ENCODE peak calls at places on chromosomes 5 and 9, in eight cellular contexts. N is sigmoid colon, L is PC-9, P is A673, C is spleen, G is astrocyte, B is colonic mucosa, W is bronchial epithelial cell. I is an unnamed sample.

GRCh38 chr5:643811-644271 is 31.7 kb downstream of the CEP72 start:
- DNase-seq in N (no peak), L (no peak), P (peak), C (peak), G (no peak), B (no peak), W (no peak), I (no peak)

GRCh38 chr9:107929439-107929838 is 439.9 kb upstream of the KLF4 start:
- DNase-seq in N (peak), L (no peak), P (no peak), C (no peak), G (no peak), B (peak), W (peak), I (peak)

GRCh38 chr5:61637566-61637965 is 305.5 kb downstream of the ZSWIM6 start:
- DNase-seq in N (no peak), L (no peak), P (peak), C (no peak), G (no peak), B (no peak), W (no peak), I (no peak)

GRCh38 chr5:128905225-128906110 is 59.8 kb upstream of the SLC27A6 start:
- DNase-seq in N (no peak), L (peak), P (peak), C (no peak), G (peak), B (peak), W (peak), I (peak)

GRCh38 chr5:173581408-173582197 is 34.8 kb downstream of the BOD1 start:
- DNase-seq in N (no peak), L (no peak), P (peak), C (peak), G (no peak), B (peak), W (peak), I (peak)

GRCh38 chr9:98365227-98365669 is 109.8 kb upstream of the TBC1D2 start:
- DNase-seq in N (no peak), L (no peak), P (peak), C (no peak), G (peak), B (peak), W (peak), I (peak)

GRCh38 chr9:90071257-90071656 is 466.4 kb downstream of the GADD45G start:
- DNase-seq in N (no peak), L (no peak), P (peak), C (no peak), G (no peak), B (no peak), W (no peak), I (no peak)

GRCh38 chr9:5557606-5558587 is 47.6 kb downstream of the PDCD1LG2 start:
- DNase-seq in N (no peak), L (no peak), P (peak), C (no peak), G (peak), B (no peak), W (no peak), I (peak)

GRCh38 chr5:10354048-10354872 is 765 bp downstream of the MARCHF6 start:
- DNase-seq in N (peak), L (peak), P (peak), C (no peak), G (peak), B (peak), W (no peak), I (peak)

GRCh38 chr5:176587398-176587797 is 22.6 kb downstream of the GPRIN1 start:
- DNase-seq in N (no peak), L (no peak), P (no peak), C (no peak), G (no peak), B (no peak), W (no peak), I (no peak)

GRCh38 chr5:53170748-53171349 is 61.3 kb upstream of the MOCS2 start:
- DNase-seq in N (no peak), L (no peak), P (peak), C (no peak), G (peak), B (no peak), W (peak), I (peak)

GRCh38 chr5:43305948-43306563 is 7.2 kb downstream of the HMGCS1 start:
- DNase-seq in N (no peak), L (peak), P (peak), C (no peak), G (peak), B (no peak), W (peak), I (peak)

DNA sequence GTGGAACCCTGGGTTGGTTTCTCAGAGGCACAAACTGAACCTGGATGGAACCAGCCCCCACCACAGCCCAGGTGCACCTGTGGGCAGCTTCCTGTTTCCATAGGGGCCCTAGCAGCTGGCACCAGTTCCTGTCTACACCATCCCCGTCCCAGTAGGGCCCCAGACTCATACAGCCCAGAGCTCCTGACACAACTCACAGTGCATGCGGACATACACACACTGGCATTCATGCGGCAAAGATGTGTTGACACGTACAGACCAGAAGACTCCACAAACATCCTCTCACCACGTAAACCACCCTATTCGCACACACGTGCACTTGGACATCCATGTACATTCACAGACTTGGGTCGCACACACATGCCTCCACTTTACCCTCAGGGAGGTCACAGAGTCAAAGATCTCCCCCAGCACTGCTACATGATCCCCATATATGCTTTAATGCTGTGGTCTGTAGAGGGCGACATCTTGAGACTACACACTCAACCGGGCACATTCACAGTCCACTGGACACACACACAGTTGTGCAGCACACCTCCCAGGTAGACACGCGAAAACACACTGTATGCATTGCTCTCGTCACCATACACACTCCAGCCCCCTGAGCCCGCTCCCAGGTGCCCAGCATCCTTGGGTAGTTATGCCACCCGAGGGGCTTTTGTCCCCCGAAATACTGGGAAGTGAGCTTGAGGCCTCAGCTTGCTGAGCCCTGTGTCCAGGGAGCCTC is 22.4 kb downstream of the CXXC5 start:
- DNase-seq in N (no peak), L (no peak), P (no peak), C (peak), G (peak), B (no peak), W (peak), I (no peak)
- TF ChIP-seq CTCF in N (no peak), L (no peak), P (peak), C (peak), G (peak), B (no peak), W (peak), I (peak)

DNA sequence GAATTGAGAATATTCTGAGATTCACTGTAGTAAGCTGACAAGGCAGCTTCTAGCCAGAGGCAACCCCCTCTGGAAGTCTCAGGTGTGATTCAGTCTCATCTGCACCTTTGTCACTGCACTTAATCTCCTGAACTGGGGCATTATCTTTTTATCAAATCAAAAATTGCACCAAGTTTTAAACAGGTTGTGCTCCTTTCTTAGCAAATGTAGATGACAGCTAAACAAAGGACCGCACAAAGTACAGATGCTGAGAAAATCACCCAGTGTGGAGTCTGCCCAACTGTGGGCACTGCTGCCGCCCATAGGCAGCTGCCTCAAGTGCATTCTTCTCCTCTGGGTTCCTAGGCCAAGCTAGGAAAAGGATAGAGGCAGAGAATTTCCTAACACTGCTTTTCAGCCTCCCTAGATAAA is 51.1 kb downstream of the STARD4 start:
- DNase-seq in N (no peak), L (no peak), P (peak), C (no peak), G (no peak), B (no peak), W (peak), I (peak)
- H3K4me3 ChIP-seq in N (no peak), L (no peak), P (no peak), C (no peak), G (no peak), B (no peak), W (no peak), I (no peak)

GRCh38 chr5:120684749-120685415 is 220.8 kb downstream of the PRR16 start:
- DNase-seq in N (no peak), L (no peak), P (peak), C (no peak), G (no peak), B (no peak), W (no peak), I (no peak)
- TF ChIP-seq CTCF in N (no peak), L (no peak), P (peak), C (no peak), G (peak), B (no peak), W (no peak), I (no peak)

GRCh38 chr9:95008151-95008771 is 281.8 kb downstream of the AOPEP start:
- DNase-seq in N (no peak), L (peak), P (no peak), C (no peak), G (no peak), B (peak), W (peak), I (no peak)

GRCh38 chr9:95007470-95007869 is 281.0 kb downstream of the AOPEP start:
- DNase-seq in N (no peak), L (no peak), P (no peak), C (no peak), G (no peak), B (no peak), W (no peak), I (no peak)

GRCh38 chr9:95003694-95004451 is 277.4 kb downstream of the AOPEP start:
- DNase-seq in N (peak), L (peak), P (peak), C (no peak), G (peak), B (peak), W (no peak), I (peak)

GRCh38 chr9:95004452-95005275 is 278.2 kb downstream of the AOPEP start:
- DNase-seq in N (peak), L (no peak), P (peak), C (peak), G (no peak), B (peak), W (no peak), I (no peak)

DNA sequence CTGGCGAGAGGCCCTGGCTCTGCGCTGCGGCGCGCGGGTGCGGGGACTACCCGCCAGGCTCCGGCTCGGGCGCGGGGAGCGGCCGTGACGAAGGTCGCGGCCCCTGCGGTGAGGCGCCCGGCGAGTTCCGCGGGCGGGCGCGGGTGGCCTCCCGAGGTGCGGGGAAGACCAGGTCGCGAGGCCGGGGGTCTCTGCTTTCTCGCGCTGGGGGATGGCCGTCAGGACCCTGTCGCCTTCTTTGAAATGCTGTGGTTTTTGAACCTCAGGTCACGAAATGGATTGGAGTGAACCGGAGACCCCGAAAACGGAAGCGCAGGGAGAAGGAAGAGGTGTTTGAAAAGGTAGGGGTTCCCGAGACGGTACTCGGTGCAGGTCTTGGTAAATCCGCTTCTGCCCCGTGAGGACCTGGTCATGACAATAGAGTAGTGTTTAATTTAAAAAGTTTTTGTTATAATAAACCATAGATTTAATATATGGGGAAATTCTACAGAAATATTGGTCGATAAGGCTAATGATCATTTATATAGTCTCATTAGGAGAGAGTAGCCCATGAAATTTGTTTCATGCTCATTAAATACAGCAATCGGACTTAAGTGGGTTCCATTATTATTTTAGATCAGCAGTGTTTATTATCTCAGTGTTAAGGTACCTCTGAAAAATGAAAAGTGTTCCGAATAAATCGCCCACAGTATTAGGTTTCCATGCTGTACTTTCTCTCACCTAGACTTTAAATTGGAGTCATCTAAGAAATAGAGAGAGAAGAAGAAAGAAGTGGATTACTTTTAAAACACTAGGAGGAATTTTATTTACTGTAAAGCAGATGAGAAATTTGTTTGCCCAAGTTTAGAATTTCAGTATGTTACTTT is 279.0 kb downstream of the AOPEP start:
- DNase-seq in N (no peak), L (no peak), P (peak), C (no peak), G (no peak), B (no peak), W (no peak), I (no peak)
- H3K4me3 ChIP-seq in N (peak), L (peak), P (peak), C (peak), G (peak), B (peak), W (peak), I (peak)